ENCODE peak calls at places on chromosomes 4 and X, in six cellular contexts. One of them, this sample, is unnamed.

GRCh38 chrX:103175944-103176753 is 38.8 kb upstream of the BEX4 start:
- DNase-seq in body of pancreas: peak
- DNase-seq in ascending aorta: peak
- DNase-seq in mesothelial cell of epicardium: peak
- DNase-seq in dorsolateral prefrontal cortex: peak
- DNase-seq in transverse colon: peak
- DNase-seq in this sample: peak

GRCh38 chrX:154730271-154730883 is 20.5 kb downstream of the GAB3 start:
- DNase-seq in body of pancreas: peak
- DNase-seq in mesothelial cell of epicardium: no peak
- DNase-seq in transverse colon: no peak
- DNase-seq in dorsolateral prefrontal cortex: no peak
- DNase-seq in ascending aorta: no peak
- DNase-seq in this sample: peak

GRCh38 chrX:19790829-19791228 is 96.6 kb downstream of the SH3KBP1 start:
- DNase-seq in mesothelial cell of epicardium: no peak
- DNase-seq in transverse colon: no peak
- DNase-seq in ascending aorta: no peak
- DNase-seq in body of pancreas: no peak
- DNase-seq in dorsolateral prefrontal cortex: no peak
- DNase-seq in this sample: no peak

GRCh38 chr4:38856524-38857337 is at the start of gene TLR6:
- DNase-seq in dorsolateral prefrontal cortex: peak
- DNase-seq in body of pancreas: peak
- DNase-seq in mesothelial cell of epicardium: peak
- DNase-seq in ascending aorta: peak
- DNase-seq in transverse colon: peak
- DNase-seq in this sample: peak

GRCh38 chr4:168811207-168811606 is 198.8 kb downstream of the CBR4 start:
- DNase-seq in ascending aorta: no peak
- DNase-seq in body of pancreas: no peak
- DNase-seq in transverse colon: no peak
- DNase-seq in mesothelial cell of epicardium: no peak
- DNase-seq in dorsolateral prefrontal cortex: no peak
- DNase-seq in this sample: no peak

GRCh38 chr4:89275587-89275986 is 32.0 kb downstream of the GPRIN3 start:
- DNase-seq in ascending aorta: no peak
- DNase-seq in mesothelial cell of epicardium: no peak
- DNase-seq in transverse colon: no peak
- DNase-seq in body of pancreas: peak
- DNase-seq in dorsolateral prefrontal cortex: no peak
- DNase-seq in this sample: no peak

GRCh38 chr4:177163532-177163931 is 146.1 kb upstream of the NEIL3 start:
- DNase-seq in transverse colon: no peak
- DNase-seq in ascending aorta: no peak
- DNase-seq in body of pancreas: no peak
- DNase-seq in dorsolateral prefrontal cortex: no peak
- DNase-seq in mesothelial cell of epicardium: no peak
- DNase-seq in this sample: no peak

GRCh38 chrX:336227-336626 is 17.6 kb upstream of the GTPBP6 start:
- DNase-seq in transverse colon: no peak
- DNase-seq in ascending aorta: no peak
- DNase-seq in body of pancreas: no peak
- DNase-seq in dorsolateral prefrontal cortex: no peak
- DNase-seq in mesothelial cell of epicardium: no peak
- DNase-seq in this sample: no peak

GRCh38 chrX:134604701-134605271 is 53.5 kb downstream of the PLAC1 start:
- DNase-seq in mesothelial cell of epicardium: no peak
- DNase-seq in ascending aorta: no peak
- DNase-seq in body of pancreas: peak
- DNase-seq in transverse colon: no peak
- DNase-seq in dorsolateral prefrontal cortex: no peak
- DNase-seq in this sample: peak

DNA sequence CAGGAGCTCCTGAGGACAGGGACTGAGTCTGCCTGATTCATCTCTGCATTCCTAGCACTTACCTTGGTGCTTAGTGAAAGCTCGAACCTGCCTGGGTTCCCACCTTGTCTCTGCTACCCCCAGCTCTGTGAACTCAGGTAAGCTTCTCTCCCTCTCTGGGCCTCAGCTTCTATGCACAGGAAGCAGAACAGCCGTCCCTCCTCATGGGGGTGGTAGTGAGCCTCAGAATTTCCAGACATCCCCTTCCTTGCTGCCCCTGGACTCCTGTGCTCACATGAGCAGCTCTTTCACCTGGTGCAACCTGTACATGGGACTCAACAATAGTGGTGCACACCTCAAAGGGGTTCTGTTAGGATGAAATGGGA is 50.8 kb downstream of the HTRA3 start:
- DNase-seq in dorsolateral prefrontal cortex: no peak
- DNase-seq in transverse colon: no peak
- DNase-seq in ascending aorta: peak
- DNase-seq in body of pancreas: no peak
- DNase-seq in mesothelial cell of epicardium: peak
- DNase-seq in this sample: peak
- TF ChIP-seq CTCF in dorsolateral prefrontal cortex: peak
- TF ChIP-seq CTCF in transverse colon: no peak
- TF ChIP-seq CTCF in ascending aorta: no peak
- TF ChIP-seq CTCF in body of pancreas: no peak
- TF ChIP-seq CTCF in mesothelial cell of epicardium: no peak
- TF ChIP-seq CTCF in this sample: peak

GRCh38 chr4:141652161-141652778 is 15.9 kb downstream of the IL15 start:
- DNase-seq in dorsolateral prefrontal cortex: no peak
- DNase-seq in body of pancreas: no peak
- DNase-seq in transverse colon: no peak
- DNase-seq in ascending aorta: no peak
- DNase-seq in mesothelial cell of epicardium: no peak
- DNase-seq in this sample: peak

GRCh38 chr4:141658316-141658715 is 21.9 kb downstream of the IL15 start:
- DNase-seq in transverse colon: no peak
- DNase-seq in mesothelial cell of epicardium: no peak
- DNase-seq in dorsolateral prefrontal cortex: no peak
- DNase-seq in body of pancreas: no peak
- DNase-seq in ascending aorta: no peak
- DNase-seq in this sample: no peak

GRCh38 chr4:141657550-141657949 is 21.2 kb downstream of the IL15 start:
- DNase-seq in mesothelial cell of epicardium: no peak
- DNase-seq in dorsolateral prefrontal cortex: no peak
- DNase-seq in transverse colon: no peak
- DNase-seq in ascending aorta: no peak
- DNase-seq in body of pancreas: no peak
- DNase-seq in this sample: no peak

GRCh38 chr4:141656031-141656430 is 19.6 kb downstream of the IL15 start:
- DNase-seq in transverse colon: no peak
- DNase-seq in dorsolateral prefrontal cortex: no peak
- DNase-seq in mesothelial cell of epicardium: no peak
- DNase-seq in ascending aorta: no peak
- DNase-seq in body of pancreas: no peak
- DNase-seq in this sample: no peak

GRCh38 chr4:141654098-141654497 is 17.7 kb downstream of the IL15 start:
- DNase-seq in transverse colon: peak
- DNase-seq in body of pancreas: peak
- DNase-seq in dorsolateral prefrontal cortex: no peak
- DNase-seq in ascending aorta: peak
- DNase-seq in mesothelial cell of epicardium: no peak
- DNase-seq in this sample: peak
- TF ChIP-seq CTCF in transverse colon: peak
- TF ChIP-seq CTCF in body of pancreas: no peak
- TF ChIP-seq CTCF in dorsolateral prefrontal cortex: no peak
- TF ChIP-seq CTCF in ascending aorta: peak
- TF ChIP-seq CTCF in mesothelial cell of epicardium: no peak
- TF ChIP-seq CTCF in this sample: peak

DNA sequence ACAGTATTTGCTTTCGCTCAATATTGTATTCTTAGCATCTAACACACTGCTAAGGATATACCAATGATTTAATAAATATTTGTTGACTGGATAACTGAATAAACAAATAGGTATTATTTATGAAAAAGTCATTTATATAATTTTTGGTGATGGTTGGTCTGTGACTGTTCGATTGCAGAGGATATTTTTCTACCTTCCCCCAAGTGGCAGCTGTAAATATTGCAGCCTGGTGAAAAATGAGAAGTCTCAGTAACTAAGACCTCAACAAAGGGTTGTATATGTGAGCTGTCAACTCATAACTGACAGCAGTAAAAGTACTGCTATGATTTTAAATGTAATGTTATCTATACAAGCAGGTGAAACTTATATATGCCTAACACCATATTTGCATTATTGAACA is 36.0 kb downstream of the HTR2C start:
- DNase-seq in ascending aorta: no peak
- DNase-seq in mesothelial cell of epicardium: no peak
- DNase-seq in body of pancreas: no peak
- DNase-seq in dorsolateral prefrontal cortex: no peak
- DNase-seq in transverse colon: no peak
- DNase-seq in this sample: peak
- TF ChIP-seq CTCF in ascending aorta: peak
- TF ChIP-seq CTCF in mesothelial cell of epicardium: peak
- TF ChIP-seq CTCF in body of pancreas: peak
- TF ChIP-seq CTCF in dorsolateral prefrontal cortex: peak
- TF ChIP-seq CTCF in transverse colon: peak
- TF ChIP-seq CTCF in this sample: peak

GRCh38 chr4:6085943-6086628 is 67.9 kb upstream of the C4orf50 start:
- DNase-seq in dorsolateral prefrontal cortex: no peak
- DNase-seq in mesothelial cell of epicardium: no peak
- DNase-seq in body of pancreas: no peak
- DNase-seq in ascending aorta: no peak
- DNase-seq in transverse colon: no peak
- DNase-seq in this sample: no peak

GRCh38 chr4:6085028-6085942 is 67.1 kb upstream of the C4orf50 start:
- DNase-seq in transverse colon: no peak
- DNase-seq in body of pancreas: no peak
- DNase-seq in mesothelial cell of epicardium: no peak
- DNase-seq in dorsolateral prefrontal cortex: no peak
- DNase-seq in ascending aorta: no peak
- DNase-seq in this sample: no peak

GRCh38 chr4:6090936-6091335 is 72.7 kb upstream of the C4orf50 start:
- DNase-seq in ascending aorta: no peak
- DNase-seq in transverse colon: no peak
- DNase-seq in mesothelial cell of epicardium: no peak
- DNase-seq in dorsolateral prefrontal cortex: no peak
- DNase-seq in body of pancreas: no peak
- DNase-seq in this sample: no peak

GRCh38 chr4:6088950-6089349 is 70.7 kb upstream of the C4orf50 start:
- DNase-seq in mesothelial cell of epicardium: no peak
- DNase-seq in body of pancreas: no peak
- DNase-seq in ascending aorta: no peak
- DNase-seq in transverse colon: no peak
- DNase-seq in dorsolateral prefrontal cortex: no peak
- DNase-seq in this sample: no peak

DNA sequence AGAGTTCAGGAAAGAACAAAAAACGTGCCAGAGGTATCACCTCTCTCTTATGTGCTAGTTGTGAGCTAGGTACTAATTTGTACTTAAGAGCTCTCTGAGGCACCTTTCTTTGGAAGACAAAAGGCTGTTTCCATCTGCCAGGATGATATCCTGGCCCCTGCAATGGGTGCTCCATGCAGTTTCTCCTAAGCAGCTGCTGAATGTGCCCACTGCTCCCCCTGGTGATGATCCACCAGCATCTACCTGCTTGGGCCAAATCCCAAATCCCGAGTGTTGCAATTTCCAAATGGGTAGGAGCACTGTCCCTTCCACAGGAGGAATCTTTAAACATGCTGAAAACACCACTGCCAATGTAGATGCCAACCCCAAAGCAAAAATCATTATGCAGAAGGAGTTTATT is 69.4 kb upstream of the C4orf50 start:
- DNase-seq in ascending aorta: no peak
- DNase-seq in body of pancreas: peak
- DNase-seq in mesothelial cell of epicardium: no peak
- DNase-seq in transverse colon: no peak
- DNase-seq in dorsolateral prefrontal cortex: peak
- DNase-seq in this sample: peak
- TF ChIP-seq CTCF in ascending aorta: no peak
- TF ChIP-seq CTCF in body of pancreas: peak
- TF ChIP-seq CTCF in mesothelial cell of epicardium: peak
- TF ChIP-seq CTCF in transverse colon: peak
- TF ChIP-seq CTCF in dorsolateral prefrontal cortex: peak
- TF ChIP-seq CTCF in this sample: peak

This sample was measured in choroid plexus epithelial cell.